ENCODE peak calls at places on chromosomes 2 and 18, in seven cellular contexts. I is uterus, D is GM12865, R is neural progenitor cell, Q is lower lobe of right lung, V is breast epithelium, M is thyroid gland. K is an unnamed sample.

GRCh38 chr2:17223171-17223570 is 295.1 kb downstream of the RAD51AP2 start:
- DNase-seq in I (no peak), D (no peak), R (no peak), Q (no peak), V (no peak), M (no peak), K (no peak)

GRCh38 chr2:238912916-238913875 is 65.3 kb downstream of the TWIST2 start:
- DNase-seq in I (peak), D (no peak), R (no peak), Q (no peak), V (no peak), M (no peak), K (no peak)

GRCh38 chr2:145687445-145688104 is 1167.7 kb upstream of the ZEB2 start:
- DNase-seq in I (no peak), D (no peak), R (peak), Q (no peak), V (no peak), M (no peak), K (peak)

GRCh38 chr2:191404568-191404991 is 159.4 kb downstream of the MYO1B start:
- DNase-seq in I (no peak), D (no peak), R (no peak), Q (no peak), V (no peak), M (no peak), K (peak)

GRCh38 chr2:232689152-232689910 is 7.8 kb upstream of the GIGYF2 start:
- DNase-seq in I (no peak), D (no peak), R (no peak), Q (no peak), V (no peak), M (peak), K (peak)

GRCh38 chr2:28949617-28950305 is 31.3 kb upstream of the TOGARAM2 start:
- DNase-seq in I (no peak), D (peak), R (no peak), Q (no peak), V (no peak), M (no peak), K (no peak)

GRCh38 chr2:202335791-202336467 is 40.2 kb upstream of the BMPR2 start:
- DNase-seq in I (no peak), D (no peak), R (no peak), Q (no peak), V (no peak), M (no peak), K (no peak)

GRCh38 chr2:204234879-204235278 is 298.3 kb downstream of the ICOS start:
- DNase-seq in I (no peak), D (no peak), R (no peak), Q (no peak), V (no peak), M (no peak), K (peak)

DNA sequence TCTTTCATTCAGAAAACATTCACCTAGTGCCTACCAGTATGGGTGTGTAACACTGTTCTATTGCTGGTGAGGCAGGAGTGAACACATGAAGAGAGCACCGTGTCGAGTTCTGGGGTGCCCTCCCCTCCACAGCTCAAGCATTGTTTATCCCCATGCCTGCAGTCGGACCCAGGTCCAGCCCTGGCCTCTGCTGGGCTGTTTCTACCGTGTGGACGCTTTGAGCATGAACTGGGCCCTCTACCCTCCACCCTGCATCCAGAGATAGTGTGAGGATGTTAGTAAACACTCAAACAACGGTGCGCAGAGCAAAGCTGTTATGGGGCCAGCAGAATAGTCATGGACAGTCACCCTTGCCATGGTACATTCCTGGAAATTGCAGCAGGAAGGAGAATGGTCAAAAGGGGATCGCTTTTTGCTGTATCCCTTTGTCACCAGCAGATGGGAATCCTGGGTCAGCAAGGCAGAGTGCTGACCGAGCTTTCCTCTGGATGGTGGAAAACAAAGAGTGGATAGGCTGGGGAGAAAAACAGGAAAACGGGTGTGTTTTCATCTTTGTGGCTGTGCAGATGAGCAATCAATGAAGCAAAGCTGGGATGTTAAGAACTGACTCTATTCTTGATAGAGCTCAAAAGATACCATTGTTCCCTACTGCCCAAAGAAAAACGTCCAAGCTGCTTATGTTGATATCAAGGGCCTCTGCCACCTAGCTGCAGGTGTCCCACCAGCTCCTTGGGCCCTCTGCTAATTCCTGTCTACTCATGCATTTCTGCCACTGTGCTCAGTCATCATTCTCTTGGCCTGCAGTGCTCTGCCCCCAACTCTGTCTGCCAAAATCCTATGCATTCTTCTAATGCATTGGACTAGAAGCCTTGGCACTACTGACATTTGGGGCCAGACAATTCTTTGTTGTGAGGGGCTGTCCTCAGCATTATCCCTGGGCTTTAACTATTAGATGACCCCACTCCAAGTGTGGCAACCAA is 38.7 kb downstream of the REEP1 start:
- DNase-seq in I (no peak), D (no peak), R (peak), Q (no peak), V (no peak), M (no peak), K (no peak)
- TF ChIP-seq CTCF in I (no peak), D (no peak), R (peak), Q (no peak), V (no peak), M (no peak), K (peak)

DNA sequence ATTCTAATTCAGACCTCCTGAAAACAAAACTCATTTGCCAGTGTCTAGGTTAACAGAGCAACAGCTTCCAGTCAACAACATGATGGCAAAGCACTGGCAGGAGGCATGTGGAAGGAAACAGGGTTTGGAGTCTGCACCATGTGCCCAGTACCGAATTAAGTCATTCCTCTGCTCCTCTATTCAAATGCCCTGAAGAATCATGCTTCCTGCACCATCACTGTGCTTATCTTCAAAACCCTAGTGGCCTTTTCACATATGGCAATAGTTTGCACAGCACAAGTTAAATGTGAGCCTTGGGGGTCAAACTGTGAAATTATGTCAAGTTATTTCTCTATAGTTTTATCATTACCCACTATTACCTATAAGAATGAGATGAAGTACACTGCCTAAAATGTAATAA is 75.4 kb upstream of the GRB14 start:
- DNase-seq in I (no peak), D (no peak), R (no peak), Q (no peak), V (no peak), M (no peak), K (no peak)
- TF ChIP-seq CTCF in I (no peak), D (no peak), R (peak), Q (no peak), V (no peak), M (no peak), K (peak)

DNA sequence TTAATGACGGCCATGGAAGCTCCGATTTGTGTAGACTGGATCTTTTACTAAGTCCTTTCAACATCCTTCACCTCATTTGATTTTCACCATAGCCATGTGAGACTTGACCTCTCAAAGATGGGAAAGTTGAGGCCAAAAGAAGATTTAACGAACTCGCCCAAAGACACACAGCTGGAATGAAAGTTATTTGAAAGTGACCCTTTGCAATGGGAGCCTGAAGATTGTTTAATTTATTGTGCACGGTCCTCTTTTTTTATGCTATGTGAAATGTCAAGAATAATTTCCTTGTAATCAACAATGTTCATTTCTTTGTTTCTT is 58.0 kb upstream of the COPS8 start:
- DNase-seq in I (no peak), D (no peak), R (no peak), Q (no peak), V (no peak), M (no peak), K (no peak)
- TF ChIP-seq CTCF in I (no peak), D (no peak), R (no peak), Q (no peak), V (no peak), M (no peak), K (no peak)

DNA sequence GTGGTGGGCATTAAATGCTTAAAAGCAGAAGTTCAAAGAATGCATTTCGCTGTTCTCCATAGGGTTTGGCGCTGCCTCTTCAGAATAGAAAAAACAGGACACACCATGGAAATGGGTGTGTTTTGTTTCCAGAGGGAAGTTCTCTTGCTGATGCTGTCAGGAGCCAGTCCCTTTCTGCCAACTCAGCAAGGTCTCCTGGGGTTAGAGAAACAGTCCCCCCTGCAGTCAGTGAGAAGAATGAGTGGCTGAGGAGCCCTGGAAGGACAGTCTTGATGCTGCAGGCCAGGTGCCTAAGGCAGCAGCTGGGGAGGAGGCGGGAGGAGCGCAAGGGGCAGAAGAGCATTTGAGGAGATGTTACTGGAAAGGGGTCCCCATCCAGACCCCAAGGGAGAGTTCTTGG is 37.8 kb upstream of the ASAP2 start:
- DNase-seq in I (no peak), D (no peak), R (no peak), Q (no peak), V (no peak), M (no peak), K (no peak)
- TF ChIP-seq CTCF in I (no peak), D (no peak), R (no peak), Q (no peak), V (no peak), M (no peak), K (no peak)

GRCh38 chr18:35029770-35030169 is 11.4 kb upstream of the MAPRE2 start:
- DNase-seq in I (no peak), D (peak), R (no peak), Q (no peak), V (no peak), M (no peak), K (peak)
- TF ChIP-seq CTCF in I (no peak), D (no peak), R (no peak), Q (peak), V (no peak), M (peak), K (peak)